ENCODE peak calls at places on chromosome 19, in seven cellular contexts. D, X, O, M, H, I and U are unnamed samples.
A peak's percentile ranks its signal among the peaks of the same experiment; 100 is the strongest.

GRCh38 chr19:51726049-51726448 is 2.3 kb upstream of the HAS1 start:
- DNase-seq in D (no peak), X (no peak), O (no peak), M (no peak), H (peak; percentile 92), I (no peak), U (no peak)

GRCh38 chr19:15397236-15397635 is 17.6 kb upstream of the AKAP8 start:
- DNase-seq in D (no peak), X (no peak), O (no peak), M (no peak), H (no peak), I (no peak), U (no peak)

GRCh38 chr19:56348289-56348877 is 33.7 kb upstream of the ZSCAN5A start:
- DNase-seq in D (peak; percentile 4), X (no peak), O (no peak), M (no peak), H (peak; percentile 8), I (no peak), U (no peak)

GRCh38 chr19:11539495-11540365 is 1.1 kb downstream of the CNN1 start:
- DNase-seq in D (no peak), X (peak; percentile 88), O (no peak), M (no peak), H (no peak), I (no peak), U (no peak)

GRCh38 chr19:52566121-52566520 is 4.0 kb upstream of the ZNF701 start:
- DNase-seq in D (no peak), X (no peak), O (no peak), M (no peak), H (no peak), I (no peak), U (no peak)

GRCh38 chr19:58497634-58498170 is 14.1 kb downstream of the SLC27A5 start:
- DNase-seq in D (no peak), X (no peak), O (no peak), M (no peak), H (no peak), I (no peak), U (no peak)

GRCh38 chr19:11693505-11694499 is 44.9 kb downstream of the ZNF823 start:
- DNase-seq in D (peak; percentile 21), X (no peak), O (no peak), M (no peak), H (peak; percentile 52), I (peak; percentile 72), U (no peak)

GRCh38 chr19:2290441-2291184 is 8.6 kb upstream of the PEAK3 start:
- DNase-seq in D (no peak), X (no peak), O (no peak), M (no peak), H (no peak), I (no peak), U (no peak)

GRCh38 chr19:48351341-48351752 is 12.4 kb downstream of the TMEM143 start:
- DNase-seq in D (peak; percentile 76), X (peak; percentile 39), O (peak; percentile 82), M (peak; percentile 68), H (peak; percentile 66), I (no peak), U (no peak)

GRCh38 chr19:2475018-2475701 is 767 bp upstream of the GADD45B start:
- DNase-seq in D (peak; percentile 45), X (peak; percentile 63), O (peak; percentile 77), M (peak; percentile 61), H (peak; percentile 65), I (no peak), U (no peak)

GRCh38 chr19:10500247-10500592 is 2.9 kb downstream of the KEAP1 start:
- DNase-seq in D (no peak), X (no peak), O (no peak), M (no peak), H (no peak), I (no peak), U (no peak)

GRCh38 chr19:45271098-45271497 is 20.0 kb downstream of the MARK4 start:
- DNase-seq in D (no peak), X (no peak), O (no peak), M (no peak), H (no peak), I (no peak), U (no peak)

GRCh38 chr19:49925486-49925885 is 3.5 kb upstream of the ATF5 start:
- DNase-seq in D (no peak), X (no peak), O (no peak), M (no peak), H (no peak), I (no peak), U (no peak)

GRCh38 chr19:18336121-18336520 is 4.3 kb upstream of the PGPEP1 start:
- DNase-seq in D (no peak), X (no peak), O (no peak), M (no peak), H (no peak), I (no peak), U (no peak)

GRCh38 chr19:36041831-36042230 is 9.2 kb upstream of the CLIP3 start:
- DNase-seq in D (no peak), X (peak; percentile 63), O (no peak), M (peak; percentile 35), H (peak; percentile 96), I (peak; percentile 79), U (peak; percentile 68)

GRCh38 chr19:35734273-35734672 is 8.0 kb downstream of the IGFLR1 start:
- DNase-seq in D (no peak), X (no peak), O (no peak), M (no peak), H (no peak), I (no peak), U (no peak)

GRCh38 chr19:14432817-14433453 is at the start of gene PKN1:
- DNase-seq in D (no peak), X (peak; percentile 48), O (peak; percentile 71), M (peak; percentile 59), H (peak; percentile 50), I (no peak), U (no peak)

GRCh38 chr19:679418-680286 is 3.5 kb downstream of the FSTL3 start:
- DNase-seq in D (no peak), X (peak; percentile 55), O (no peak), M (peak; percentile 72), H (peak; percentile 95), I (no peak), U (no peak)

GRCh38 chr19:54633401-54633800 is 3.1 kb downstream of the LILRB1 start:
- DNase-seq in D (no peak), X (no peak), O (no peak), M (no peak), H (no peak), I (no peak), U (no peak)

GRCh38 chr19:55473613-55474012 is 2.8 kb upstream of the ZNF628 start:
- DNase-seq in D (no peak), X (no peak), O (no peak), M (no peak), H (no peak), I (no peak), U (no peak)

GRCh38 chr19:41219924-41220567 is 1.0 kb downstream of the AXL start:
- DNase-seq in D (no peak), X (peak; percentile 62), O (no peak), M (peak; percentile 32), H (peak; percentile 63), I (no peak), U (no peak)

GRCh38 chr19:51179297-51179696 is 37.2 kb downstream of the SIGLEC7 start:
- DNase-seq in D (no peak), X (no peak), O (no peak), M (no peak), H (no peak), I (no peak), U (no peak)

GRCh38 chr19:40443131-40443929 is 805 bp downstream of the SERTAD3 start:
- DNase-seq in D (peak; percentile 100), X (peak; percentile 100), O (peak; percentile 100), M (peak; percentile 100), H (peak; percentile 100), I (peak; percentile 96), U (peak; percentile 85)

GRCh38 chr19:17524651-17525050 is 13.2 kb downstream of the PGLS start:
- DNase-seq in D (no peak), X (no peak), O (no peak), M (no peak), H (no peak), I (no peak), U (no peak)

GRCh38 chr19:34960103-34960805 is 3.8 kb downstream of the ZNF792 start:
- DNase-seq in D (no peak), X (no peak), O (no peak), M (no peak), H (peak; percentile 37), I (no peak), U (no peak)

GRCh38 chr19:5609881-5610280 is 12.7 kb downstream of the SAFB2 start:
- DNase-seq in D (no peak), X (no peak), O (no peak), M (no peak), H (no peak), I (no peak), U (no peak)

GRCh38 chr19:36081385-36081784 is 26.7 kb downstream of the WDR62 start:
- DNase-seq in D (no peak), X (no peak), O (no peak), M (no peak), H (peak; percentile 7), I (no peak), U (no peak)

GRCh38 chr19:43700368-43701015 is 15.4 kb upstream of the IRGC start:
- DNase-seq in D (no peak), X (peak; percentile 67), O (no peak), M (peak; percentile 32), H (peak; percentile 79), I (peak; percentile 9), U (no peak)

GRCh38 chr19:10920288-10920655 is 8.2 kb downstream of the YIPF2 start:
- DNase-seq in D (no peak), X (no peak), O (no peak), M (no peak), H (no peak), I (no peak), U (no peak)